ENCODE peak calls at places on chromosomes 13 and 19, in ten cellular contexts. One of them, this sample, is unnamed.

GRCh38 chr19:44573647-44574046 is 39.7 kb upstream of the IGSF23 start:
- DNase-seq in right cardiac atrium: no peak
- DNase-seq in IMR-90: no peak
- DNase-seq in effector memory CD4-positive, alpha-beta T cell: no peak
- DNase-seq in fibroblast of lung: no peak
- DNase-seq in GM23338: no peak
- DNase-seq in kidney epithelial cell: no peak
- DNase-seq in dorsolateral prefrontal cortex: no peak
- DNase-seq in heart right ventricle: no peak
- DNase-seq in PC-3: no peak
- DNase-seq in this sample: no peak

GRCh38 chr19:2016041-2016807 is 710 bp upstream of the BTBD2 start:
- DNase-seq in right cardiac atrium: peak; percentile 84
- DNase-seq in IMR-90: peak; percentile 81
- DNase-seq in effector memory CD4-positive, alpha-beta T cell: peak; percentile 45
- DNase-seq in fibroblast of lung: peak; percentile 83
- DNase-seq in GM23338: peak; percentile 67
- DNase-seq in kidney epithelial cell: no peak
- DNase-seq in dorsolateral prefrontal cortex: peak; percentile 39
- DNase-seq in heart right ventricle: peak; percentile 85
- DNase-seq in PC-3: peak; percentile 62
- DNase-seq in this sample: peak; percentile 98

GRCh38 chr13:41058229-41059070 is 2.9 kb upstream of the WBP4 start:
- DNase-seq in right cardiac atrium: no peak
- DNase-seq in IMR-90: peak; percentile 4
- DNase-seq in effector memory CD4-positive, alpha-beta T cell: no peak
- DNase-seq in fibroblast of lung: peak; percentile 37
- DNase-seq in GM23338: no peak
- DNase-seq in kidney epithelial cell: no peak
- DNase-seq in dorsolateral prefrontal cortex: no peak
- DNase-seq in heart right ventricle: no peak
- DNase-seq in PC-3: no peak
- DNase-seq in this sample: no peak

GRCh38 chr19:41195675-41196497 is 2.9 kb downstream of the CYP2S1 start:
- DNase-seq in right cardiac atrium: no peak
- DNase-seq in IMR-90: peak; percentile 86
- DNase-seq in effector memory CD4-positive, alpha-beta T cell: no peak
- DNase-seq in fibroblast of lung: peak; percentile 39
- DNase-seq in GM23338: no peak
- DNase-seq in kidney epithelial cell: no peak
- DNase-seq in dorsolateral prefrontal cortex: no peak
- DNase-seq in heart right ventricle: no peak
- DNase-seq in PC-3: no peak
- DNase-seq in this sample: peak; percentile 91

GRCh38 chr19:29404015-29404414 is 121.8 kb upstream of the VSTM2B start:
- DNase-seq in right cardiac atrium: no peak
- DNase-seq in IMR-90: no peak
- DNase-seq in effector memory CD4-positive, alpha-beta T cell: no peak
- DNase-seq in fibroblast of lung: no peak
- DNase-seq in GM23338: no peak
- DNase-seq in kidney epithelial cell: no peak
- DNase-seq in dorsolateral prefrontal cortex: no peak
- DNase-seq in heart right ventricle: no peak
- DNase-seq in PC-3: no peak
- DNase-seq in this sample: peak; percentile 60

GRCh38 chr19:58558623-58559274 is 338 bp upstream of the UBE2M start:
- DNase-seq in right cardiac atrium: peak; percentile 99
- DNase-seq in IMR-90: peak; percentile 98
- DNase-seq in effector memory CD4-positive, alpha-beta T cell: peak; percentile 99
- DNase-seq in fibroblast of lung: peak; percentile 96
- DNase-seq in GM23338: peak; percentile 99
- DNase-seq in kidney epithelial cell: peak; percentile 94
- DNase-seq in dorsolateral prefrontal cortex: peak; percentile 97
- DNase-seq in heart right ventricle: peak; percentile 99
- DNase-seq in PC-3: peak; percentile 100
- DNase-seq in this sample: peak; percentile 100

GRCh38 chr13:114080739-114081561 is 51.5 kb downstream of the RASA3 start:
- DNase-seq in right cardiac atrium: no peak
- DNase-seq in IMR-90: no peak
- DNase-seq in effector memory CD4-positive, alpha-beta T cell: no peak
- DNase-seq in fibroblast of lung: no peak
- DNase-seq in GM23338: no peak
- DNase-seq in kidney epithelial cell: no peak
- DNase-seq in dorsolateral prefrontal cortex: no peak
- DNase-seq in heart right ventricle: no peak
- DNase-seq in PC-3: no peak
- DNase-seq in this sample: peak; percentile 4

GRCh38 chr13:50124536-50125305 is 109.5 kb downstream of the KCNRG start:
- DNase-seq in right cardiac atrium: peak; percentile 43
- DNase-seq in IMR-90: peak; percentile 56
- DNase-seq in effector memory CD4-positive, alpha-beta T cell: peak; percentile 97
- DNase-seq in fibroblast of lung: peak; percentile 97
- DNase-seq in GM23338: peak; percentile 73
- DNase-seq in kidney epithelial cell: no peak
- DNase-seq in dorsolateral prefrontal cortex: peak; percentile 92
- DNase-seq in heart right ventricle: peak; percentile 97
- DNase-seq in PC-3: peak; percentile 25
- DNase-seq in this sample: peak; percentile 92

DNA sequence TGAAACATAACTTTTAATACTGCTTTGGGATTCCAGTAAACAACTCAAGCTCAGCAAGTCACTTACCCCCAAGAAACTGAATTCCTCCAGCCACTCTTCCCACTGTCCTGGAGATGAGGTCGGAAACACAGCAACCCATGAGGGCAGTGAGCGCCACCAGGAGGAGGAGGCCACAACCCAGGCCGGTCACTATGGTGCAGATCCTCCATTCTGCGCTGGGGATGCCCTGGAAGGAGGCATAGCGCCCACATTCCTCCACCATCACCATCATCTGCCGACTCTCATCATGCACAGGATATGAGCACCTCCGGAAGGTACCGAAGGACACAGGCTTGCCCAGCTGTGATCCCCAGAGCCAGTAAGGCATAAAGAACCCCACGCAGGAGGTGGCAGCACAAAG is 2.2 kb downstream of the LHFPL6 start:
- DNase-seq in right cardiac atrium: peak; percentile 40
- DNase-seq in IMR-90: no peak
- DNase-seq in effector memory CD4-positive, alpha-beta T cell: no peak
- DNase-seq in fibroblast of lung: no peak
- DNase-seq in GM23338: peak; percentile 70
- DNase-seq in kidney epithelial cell: no peak
- DNase-seq in dorsolateral prefrontal cortex: no peak
- DNase-seq in heart right ventricle: peak; percentile 73
- DNase-seq in PC-3: no peak
- DNase-seq in this sample: peak; percentile 79
- H3K27me3 ChIP-seq in right cardiac atrium: no peaks in the 10 kb centered on the region
- H3K27me3 ChIP-seq in IMR-90: no peaks in the 10 kb centered on the region
- H3K27me3 ChIP-seq in effector memory CD4-positive, alpha-beta T cell: peaks cover 25% of the 10 kb centered on the region
- H3K27me3 ChIP-seq in fibroblast of lung: no peaks in the 10 kb centered on the region
- H3K27me3 ChIP-seq in GM23338: peaks cover 43% of the 10 kb centered on the region
- H3K27me3 ChIP-seq in kidney epithelial cell: no peaks in the 10 kb centered on the region
- H3K27me3 ChIP-seq in dorsolateral prefrontal cortex: no peaks in the 10 kb centered on the region
- H3K27me3 ChIP-seq in heart right ventricle: no peaks in the 10 kb centered on the region
- H3K27me3 ChIP-seq in PC-3: no peaks in the 10 kb centered on the region
- H3K27me3 ChIP-seq in this sample: no peaks in the 10 kb centered on the region

DNA sequence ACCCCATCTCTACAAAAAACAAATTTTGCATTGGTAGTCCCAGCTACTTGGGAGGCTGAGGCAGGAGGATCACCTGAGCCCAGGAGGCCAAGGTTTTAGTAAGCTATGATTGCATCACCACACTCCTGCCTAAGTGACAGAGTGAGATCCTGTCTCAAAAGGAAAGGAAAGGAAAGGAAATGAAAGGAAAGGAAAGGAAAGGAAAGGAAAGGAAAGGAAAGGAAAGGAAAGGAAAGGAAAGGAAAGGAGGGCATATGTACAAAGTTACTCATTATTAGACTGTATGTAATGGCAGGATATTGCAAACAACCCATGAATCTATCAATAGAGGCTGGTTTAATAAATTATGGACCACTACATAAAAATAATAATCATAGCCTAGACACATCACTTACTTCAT is 40.8 kb upstream of the CACNA1A start:
- DNase-seq in right cardiac atrium: no peak
- DNase-seq in IMR-90: no peak
- DNase-seq in effector memory CD4-positive, alpha-beta T cell: no peak
- DNase-seq in fibroblast of lung: no peak
- DNase-seq in GM23338: no peak
- DNase-seq in kidney epithelial cell: no peak
- DNase-seq in dorsolateral prefrontal cortex: no peak
- DNase-seq in heart right ventricle: no peak
- DNase-seq in PC-3: no peak
- DNase-seq in this sample: no peak
- H3K27me3 ChIP-seq in right cardiac atrium: no peaks in the 10 kb centered on the region
- H3K27me3 ChIP-seq in IMR-90: peaks cover 16% of the 10 kb centered on the region
- H3K27me3 ChIP-seq in effector memory CD4-positive, alpha-beta T cell: peaks cover 3% of the 10 kb centered on the region
- H3K27me3 ChIP-seq in fibroblast of lung: no peaks in the 10 kb centered on the region
- H3K27me3 ChIP-seq in GM23338: no peaks in the 10 kb centered on the region
- H3K27me3 ChIP-seq in kidney epithelial cell: no peaks in the 10 kb centered on the region
- H3K27me3 ChIP-seq in dorsolateral prefrontal cortex: no peaks in the 10 kb centered on the region
- H3K27me3 ChIP-seq in heart right ventricle: peaks cover 13% of the 10 kb centered on the region
- H3K27me3 ChIP-seq in PC-3: peaks cover 62% of the 10 kb centered on the region
- H3K27me3 ChIP-seq in this sample: peaks cover 8% of the 10 kb centered on the region

DNA sequence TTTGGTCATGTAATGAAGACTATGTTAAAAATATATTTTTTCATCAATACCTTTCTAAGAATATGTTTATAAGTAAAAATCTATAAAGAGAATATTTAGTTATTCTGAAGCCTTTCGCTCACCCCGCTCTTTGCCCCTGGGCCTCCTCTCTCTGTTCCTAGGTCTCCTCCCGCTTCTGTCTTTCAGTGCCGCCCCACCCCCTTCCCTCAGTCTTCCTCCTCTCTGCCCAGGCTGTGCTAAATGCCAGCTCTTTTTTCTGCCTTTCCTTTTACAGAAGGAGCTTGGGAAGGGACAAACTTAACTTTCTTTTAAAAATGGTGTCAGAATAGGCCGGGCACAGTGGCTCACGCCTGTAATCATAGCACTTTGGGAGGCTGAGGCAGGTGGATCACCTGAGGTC is 22.8 kb downstream of the HIF3A start:
- DNase-seq in right cardiac atrium: no peak
- DNase-seq in IMR-90: no peak
- DNase-seq in effector memory CD4-positive, alpha-beta T cell: no peak
- DNase-seq in fibroblast of lung: no peak
- DNase-seq in GM23338: no peak
- DNase-seq in kidney epithelial cell: no peak
- DNase-seq in dorsolateral prefrontal cortex: no peak
- DNase-seq in heart right ventricle: no peak
- DNase-seq in PC-3: no peak
- DNase-seq in this sample: peak; percentile 37
- H3K27me3 ChIP-seq in right cardiac atrium: no peaks in the 10 kb centered on the region
- H3K27me3 ChIP-seq in IMR-90: peaks cover 3% of the 10 kb centered on the region
- H3K27me3 ChIP-seq in effector memory CD4-positive, alpha-beta T cell: no peaks in the 10 kb centered on the region
- H3K27me3 ChIP-seq in fibroblast of lung: no peaks in the 10 kb centered on the region
- H3K27me3 ChIP-seq in GM23338: no peaks in the 10 kb centered on the region
- H3K27me3 ChIP-seq in kidney epithelial cell: no peaks in the 10 kb centered on the region
- H3K27me3 ChIP-seq in dorsolateral prefrontal cortex: no peaks in the 10 kb centered on the region
- H3K27me3 ChIP-seq in heart right ventricle: no peaks in the 10 kb centered on the region
- H3K27me3 ChIP-seq in PC-3: no peaks in the 10 kb centered on the region
- H3K27me3 ChIP-seq in this sample: no peaks in the 10 kb centered on the region

DNA sequence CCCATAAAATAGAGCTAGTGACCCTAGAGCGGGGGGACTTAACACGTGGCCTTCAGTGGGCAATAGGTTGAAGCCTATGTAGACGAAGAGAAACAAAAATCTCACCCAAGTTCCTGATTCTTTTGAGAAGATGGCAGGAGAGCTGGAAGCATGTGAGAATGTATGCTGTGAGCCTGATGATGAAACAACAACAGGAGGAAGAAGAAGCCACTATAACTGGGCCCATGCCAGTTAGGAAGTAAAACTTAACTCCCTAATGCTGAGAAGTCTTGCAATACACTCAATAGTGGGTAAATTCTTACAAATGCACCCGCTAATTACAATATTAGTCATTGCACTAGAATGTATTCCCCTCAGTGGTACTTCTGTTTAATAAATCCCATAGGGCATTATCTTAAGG is 9.0 kb downstream of the PCDH17 start:
- DNase-seq in right cardiac atrium: no peak
- DNase-seq in IMR-90: no peak
- DNase-seq in effector memory CD4-positive, alpha-beta T cell: no peak
- DNase-seq in fibroblast of lung: peak; percentile 73
- DNase-seq in GM23338: no peak
- DNase-seq in kidney epithelial cell: no peak
- DNase-seq in dorsolateral prefrontal cortex: no peak
- DNase-seq in heart right ventricle: peak; percentile 11
- DNase-seq in PC-3: no peak
- DNase-seq in this sample: no peak
- H3K27me3 ChIP-seq in right cardiac atrium: no peaks in the 10 kb centered on the region
- H3K27me3 ChIP-seq in IMR-90: no peaks in the 10 kb centered on the region
- H3K27me3 ChIP-seq in effector memory CD4-positive, alpha-beta T cell: no peaks in the 10 kb centered on the region
- H3K27me3 ChIP-seq in fibroblast of lung: no peaks in the 10 kb centered on the region
- H3K27me3 ChIP-seq in GM23338: peaks cover 21% of the 10 kb centered on the region
- H3K27me3 ChIP-seq in kidney epithelial cell: no peaks in the 10 kb centered on the region
- H3K27me3 ChIP-seq in dorsolateral prefrontal cortex: no peaks in the 10 kb centered on the region
- H3K27me3 ChIP-seq in heart right ventricle: no peaks in the 10 kb centered on the region
- H3K27me3 ChIP-seq in PC-3: no peaks in the 10 kb centered on the region
- H3K27me3 ChIP-seq in this sample: no peaks in the 10 kb centered on the region

DNA sequence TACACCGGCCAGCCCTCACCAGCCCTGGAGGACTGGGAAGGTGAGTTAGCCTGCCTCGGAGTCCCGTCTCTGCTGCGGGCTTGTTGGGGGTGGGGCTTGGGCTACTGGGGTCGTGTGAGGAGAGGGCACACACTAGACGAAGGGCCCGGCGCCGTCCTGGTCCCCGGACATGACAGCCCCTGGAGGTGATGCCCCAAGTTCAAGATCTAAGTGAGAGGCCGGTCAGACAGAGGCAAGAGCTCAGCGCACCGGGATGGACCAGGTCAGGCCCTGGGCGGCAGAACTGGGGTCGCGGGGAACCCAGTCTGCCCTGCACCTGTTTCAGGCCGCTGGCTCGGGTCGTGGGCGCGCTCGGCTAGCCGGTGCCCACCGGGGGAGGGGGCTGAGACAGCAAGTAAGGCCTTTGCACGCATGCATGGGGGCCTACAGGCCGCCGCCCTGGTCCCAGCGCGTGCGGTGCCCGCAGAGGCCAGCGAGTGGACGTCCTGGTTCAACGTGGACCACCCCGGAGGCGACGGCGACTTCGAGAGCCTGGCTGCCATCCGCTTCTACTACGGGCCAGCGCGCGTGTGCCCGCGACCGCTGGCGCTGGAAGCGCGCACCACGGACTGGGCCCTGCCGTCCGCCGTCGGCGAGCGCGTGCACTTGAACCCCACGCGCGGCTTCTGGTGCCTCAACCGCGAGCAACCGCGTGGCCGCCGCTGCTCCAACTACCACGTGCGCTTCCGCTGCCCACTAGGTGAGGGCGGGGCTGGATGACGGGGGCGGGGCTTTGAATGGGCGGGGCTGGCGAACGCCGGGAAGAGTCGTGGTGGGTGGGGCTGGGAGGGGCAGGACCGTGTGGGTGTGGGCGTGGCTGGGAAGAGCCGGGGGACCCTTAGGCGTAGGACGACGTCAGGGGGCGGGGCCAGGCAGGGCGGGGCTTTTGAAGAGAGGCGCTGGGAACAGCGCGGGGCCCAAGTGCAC is 2.0 kb downstream of the CILP2 start:
- DNase-seq in right cardiac atrium: peak; percentile 82
- DNase-seq in IMR-90: peak; percentile 46
- DNase-seq in effector memory CD4-positive, alpha-beta T cell: peak; percentile 61
- DNase-seq in fibroblast of lung: peak; percentile 61
- DNase-seq in GM23338: peak; percentile 98
- DNase-seq in kidney epithelial cell: peak; percentile 26
- DNase-seq in dorsolateral prefrontal cortex: no peak
- DNase-seq in heart right ventricle: peak; percentile 45
- DNase-seq in PC-3: peak; percentile 50
- DNase-seq in this sample: peak; percentile 91
- H3K27me3 ChIP-seq in right cardiac atrium: no peaks in the 10 kb centered on the region
- H3K27me3 ChIP-seq in IMR-90: peaks cover 25% of the 10 kb centered on the region
- H3K27me3 ChIP-seq in effector memory CD4-positive, alpha-beta T cell: no peaks in the 10 kb centered on the region
- H3K27me3 ChIP-seq in fibroblast of lung: peaks cover 3% of the 10 kb centered on the region
- H3K27me3 ChIP-seq in GM23338: peaks cover 30% of the 10 kb centered on the region
- H3K27me3 ChIP-seq in kidney epithelial cell: peaks cover 46% of the 10 kb centered on the region
- H3K27me3 ChIP-seq in dorsolateral prefrontal cortex: peaks cover 31% of the 10 kb centered on the region
- H3K27me3 ChIP-seq in heart right ventricle: peaks cover 69% of the 10 kb centered on the region
- H3K27me3 ChIP-seq in PC-3: no peaks in the 10 kb centered on the region
- H3K27me3 ChIP-seq in this sample: peaks cover 14% of the 10 kb centered on the region